ENCODE peak calls at places on chromosomes 7 and 10, in nine cellular contexts. One of them, this sample, is unnamed. For H3K4me1, the result is how much of the 10 kb centered on the place peaks cover.

GRCh38 chr7:71429116-71429515 is 297.2 kb downstream of the GALNT17 start:
- DNase-seq in suprapubic skin: peak
- DNase-seq in SK-N-SH: no peak
- DNase-seq in transverse colon: no peak
- DNase-seq in A549: no peak
- DNase-seq in GM12878: no peak
- DNase-seq in sigmoid colon: no peak
- DNase-seq in H1: no peak
- DNase-seq in upper lobe of left lung: no peak
- DNase-seq in this sample: no peak

GRCh38 chr7:148590533-148590932 is at the start of gene C7orf33:
- DNase-seq in sigmoid colon: no peak
- DNase-seq in transverse colon: no peak
- DNase-seq in upper lobe of left lung: no peak
- DNase-seq in suprapubic skin: no peak
- DNase-seq in GM12878: no peak
- DNase-seq in SK-N-SH: no peak
- DNase-seq in H1: no peak
- DNase-seq in A549: no peak
- DNase-seq in this sample: no peak

GRCh38 chr10:73744690-73744994 is 470 bp downstream of the SEC24C start:
- DNase-seq in sigmoid colon: peak
- DNase-seq in SK-N-SH: peak
- DNase-seq in suprapubic skin: no peak
- DNase-seq in H1: no peak
- DNase-seq in A549: peak
- DNase-seq in GM12878: no peak
- DNase-seq in transverse colon: peak
- DNase-seq in upper lobe of left lung: no peak
- DNase-seq in this sample: no peak

GRCh38 chr7:151692721-151693120 is 173.0 kb upstream of the RHEB start:
- DNase-seq in suprapubic skin: no peak
- DNase-seq in SK-N-SH: no peak
- DNase-seq in transverse colon: no peak
- DNase-seq in H1: no peak
- DNase-seq in sigmoid colon: no peak
- DNase-seq in GM12878: no peak
- DNase-seq in upper lobe of left lung: no peak
- DNase-seq in A549: no peak
- DNase-seq in this sample: no peak

GRCh38 chr10:75102830-75103673 is 8.4 kb upstream of the SAMD8 start:
- DNase-seq in GM12878: no peak
- DNase-seq in SK-N-SH: no peak
- DNase-seq in A549: no peak
- DNase-seq in suprapubic skin: peak
- DNase-seq in transverse colon: no peak
- DNase-seq in upper lobe of left lung: peak
- DNase-seq in sigmoid colon: peak
- DNase-seq in H1: no peak
- DNase-seq in this sample: no peak

GRCh38 chr7:157938211-157938610 is 601.4 kb downstream of the DNAJB6 start:
- DNase-seq in suprapubic skin: no peak
- DNase-seq in SK-N-SH: no peak
- DNase-seq in transverse colon: no peak
- DNase-seq in sigmoid colon: no peak
- DNase-seq in A549: no peak
- DNase-seq in upper lobe of left lung: no peak
- DNase-seq in H1: no peak
- DNase-seq in GM12878: no peak
- DNase-seq in this sample: no peak

GRCh38 chr7:128167791-128168666 is 73.0 kb upstream of the LEP start:
- DNase-seq in H1: peak
- DNase-seq in transverse colon: no peak
- DNase-seq in GM12878: no peak
- DNase-seq in upper lobe of left lung: peak
- DNase-seq in SK-N-SH: peak
- DNase-seq in suprapubic skin: peak
- DNase-seq in sigmoid colon: no peak
- DNase-seq in A549: no peak
- DNase-seq in this sample: no peak

GRCh38 chr10:124040454-124040853 is 52.9 kb downstream of the CHST15 start:
- DNase-seq in SK-N-SH: no peak
- DNase-seq in A549: no peak
- DNase-seq in upper lobe of left lung: no peak
- DNase-seq in transverse colon: no peak
- DNase-seq in sigmoid colon: no peak
- DNase-seq in GM12878: no peak
- DNase-seq in H1: no peak
- DNase-seq in suprapubic skin: no peak
- DNase-seq in this sample: no peak

GRCh38 chr7:5598769-5599371 is 175.2 kb upstream of the TNRC18 start:
- DNase-seq in transverse colon: peak
- DNase-seq in sigmoid colon: no peak
- DNase-seq in suprapubic skin: peak
- DNase-seq in upper lobe of left lung: peak
- DNase-seq in GM12878: no peak
- DNase-seq in A549: no peak
- DNase-seq in H1: peak
- DNase-seq in SK-N-SH: peak
- DNase-seq in this sample: peak

GRCh38 chr10:93697207-93697606 is 5.2 kb downstream of the FRA10AC1 start:
- DNase-seq in transverse colon: no peak
- DNase-seq in upper lobe of left lung: no peak
- DNase-seq in GM12878: no peak
- DNase-seq in A549: no peak
- DNase-seq in sigmoid colon: no peak
- DNase-seq in H1: no peak
- DNase-seq in suprapubic skin: no peak
- DNase-seq in SK-N-SH: no peak
- DNase-seq in this sample: no peak

GRCh38 chr7:48667434-48667833 is 256.9 kb upstream of the CDC14C start:
- DNase-seq in H1: no peak
- DNase-seq in upper lobe of left lung: no peak
- DNase-seq in sigmoid colon: no peak
- DNase-seq in A549: no peak
- DNase-seq in suprapubic skin: no peak
- DNase-seq in GM12878: no peak
- DNase-seq in SK-N-SH: no peak
- DNase-seq in transverse colon: no peak
- DNase-seq in this sample: no peak

GRCh38 chr10:82982110-82982608 is 1107.2 kb downstream of the NRG3 start:
- DNase-seq in transverse colon: no peak
- DNase-seq in H1: no peak
- DNase-seq in A549: no peak
- DNase-seq in GM12878: no peak
- DNase-seq in SK-N-SH: no peak
- DNase-seq in sigmoid colon: no peak
- DNase-seq in upper lobe of left lung: no peak
- DNase-seq in suprapubic skin: no peak
- DNase-seq in this sample: no peak

GRCh38 chr7:17672774-17673173 is 267.5 kb downstream of the SNX13 start:
- DNase-seq in H1: no peak
- DNase-seq in SK-N-SH: no peak
- DNase-seq in A549: no peak
- DNase-seq in suprapubic skin: no peak
- DNase-seq in GM12878: no peak
- DNase-seq in transverse colon: no peak
- DNase-seq in sigmoid colon: no peak
- DNase-seq in upper lobe of left lung: no peak
- DNase-seq in this sample: no peak

GRCh38 chr7:151442776-151443496 is 3.0 kb upstream of the CRYGN start:
- DNase-seq in suprapubic skin: no peak
- DNase-seq in upper lobe of left lung: no peak
- DNase-seq in GM12878: no peak
- DNase-seq in transverse colon: peak
- DNase-seq in H1: no peak
- DNase-seq in SK-N-SH: no peak
- DNase-seq in sigmoid colon: peak
- DNase-seq in A549: no peak
- DNase-seq in this sample: no peak

GRCh38 chr7:34093276-34093675 is 187.9 kb downstream of the BMPER start:
- DNase-seq in transverse colon: no peak
- DNase-seq in H1: no peak
- DNase-seq in GM12878: no peak
- DNase-seq in suprapubic skin: no peak
- DNase-seq in upper lobe of left lung: no peak
- DNase-seq in sigmoid colon: no peak
- DNase-seq in A549: no peak
- DNase-seq in SK-N-SH: no peak
- DNase-seq in this sample: no peak

DNA sequence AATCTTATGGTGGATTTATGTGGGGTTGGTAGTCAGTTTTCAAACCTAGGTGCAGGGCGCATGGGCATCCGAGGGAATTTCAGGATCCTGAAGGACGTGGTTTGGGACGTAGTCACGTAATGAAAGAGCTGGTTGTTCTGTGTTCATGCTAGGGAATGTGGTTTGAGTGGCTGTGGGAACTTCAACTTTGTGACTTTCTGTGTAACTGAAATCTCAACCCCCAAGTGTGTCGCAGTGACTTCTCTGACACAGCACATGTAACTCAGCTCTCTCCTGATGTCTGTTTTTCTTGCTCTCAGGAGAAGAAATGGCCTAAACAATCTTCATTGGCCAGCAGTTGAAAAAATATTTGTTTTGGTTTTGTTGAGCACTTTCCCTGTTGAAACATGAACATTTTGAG is 199.0 kb downstream of the PTEN start:
- DNase-seq in transverse colon: no peak
- DNase-seq in GM12878: no peak
- DNase-seq in upper lobe of left lung: no peak
- DNase-seq in A549: no peak
- DNase-seq in sigmoid colon: no peak
- DNase-seq in H1: no peak
- DNase-seq in SK-N-SH: no peak
- DNase-seq in suprapubic skin: no peak
- DNase-seq in this sample: no peak
- H3K4me1 ChIP-seq in transverse colon: under half
- H3K4me1 ChIP-seq in GM12878: half or more
- H3K4me1 ChIP-seq in upper lobe of left lung: half or more
- H3K4me1 ChIP-seq in A549: under half
- H3K4me1 ChIP-seq in sigmoid colon: under half
- H3K4me1 ChIP-seq in H1: under half
- H3K4me1 ChIP-seq in SK-N-SH: under half
- H3K4me1 ChIP-seq in suprapubic skin: under half
- H3K4me1 ChIP-seq in this sample: under half

GRCh38 chr7:112381311-112382091 is 68.8 kb upstream of the IFRD1 start:
- DNase-seq in upper lobe of left lung: no peak
- DNase-seq in GM12878: no peak
- DNase-seq in A549: no peak
- DNase-seq in sigmoid colon: no peak
- DNase-seq in H1: no peak
- DNase-seq in SK-N-SH: no peak
- DNase-seq in transverse colon: no peak
- DNase-seq in suprapubic skin: no peak
- DNase-seq in this sample: no peak

GRCh38 chr7:112386619-112387018 is 63.6 kb upstream of the IFRD1 start:
- DNase-seq in transverse colon: no peak
- DNase-seq in SK-N-SH: no peak
- DNase-seq in upper lobe of left lung: no peak
- DNase-seq in GM12878: no peak
- DNase-seq in suprapubic skin: no peak
- DNase-seq in sigmoid colon: no peak
- DNase-seq in A549: no peak
- DNase-seq in H1: no peak
- DNase-seq in this sample: no peak

DNA sequence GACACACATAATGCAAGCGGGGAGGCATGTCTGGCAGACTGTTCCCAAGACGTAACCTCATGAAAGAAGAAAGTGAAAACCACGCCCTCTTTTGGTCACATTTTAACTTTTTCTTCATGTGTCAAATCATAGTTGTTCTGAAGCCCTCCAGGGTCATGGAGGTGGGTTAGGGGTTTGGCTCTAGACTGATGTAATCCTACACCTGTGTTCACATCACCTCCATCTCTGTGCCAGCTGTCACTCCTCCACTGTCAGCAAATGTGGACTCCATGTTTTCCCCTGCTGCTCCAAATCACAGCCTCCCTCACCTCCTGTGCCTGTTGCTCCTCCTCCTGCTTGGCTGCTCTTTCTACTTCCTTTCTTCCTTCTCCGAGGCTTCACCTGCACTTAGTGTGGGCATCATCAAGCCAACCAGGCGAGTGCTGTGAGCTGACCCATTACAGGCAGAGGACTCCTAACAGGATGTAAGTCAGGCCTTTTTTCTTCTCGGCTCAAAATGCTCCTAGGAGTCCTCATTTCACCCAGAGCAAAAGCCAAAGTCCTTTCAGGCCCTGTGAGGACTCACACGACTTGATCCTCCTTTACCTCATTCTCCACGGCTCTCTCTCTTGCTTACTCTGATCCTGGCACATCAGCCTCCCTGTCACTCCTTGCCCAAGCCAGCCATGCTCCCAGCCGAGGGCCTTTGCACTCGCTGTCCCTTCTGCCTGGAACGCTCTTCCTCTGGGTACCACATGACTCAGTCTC is 66.4 kb upstream of the IFRD1 start:
- DNase-seq in upper lobe of left lung: no peak
- DNase-seq in sigmoid colon: no peak
- DNase-seq in H1: no peak
- DNase-seq in A549: no peak
- DNase-seq in transverse colon: no peak
- DNase-seq in GM12878: no peak
- DNase-seq in suprapubic skin: no peak
- DNase-seq in SK-N-SH: no peak
- DNase-seq in this sample: no peak
- TF ChIP-seq EP300 in upper lobe of left lung: no peak
- TF ChIP-seq EP300 in sigmoid colon: no peak
- TF ChIP-seq EP300 in H1: no peak
- TF ChIP-seq EP300 in A549: no peak
- TF ChIP-seq EP300 in transverse colon: no peak
- TF ChIP-seq EP300 in GM12878: no peak
- TF ChIP-seq EP300 in suprapubic skin: no peak
- TF ChIP-seq EP300 in SK-N-SH: no peak
- TF ChIP-seq EP300 in this sample: no peak

DNA sequence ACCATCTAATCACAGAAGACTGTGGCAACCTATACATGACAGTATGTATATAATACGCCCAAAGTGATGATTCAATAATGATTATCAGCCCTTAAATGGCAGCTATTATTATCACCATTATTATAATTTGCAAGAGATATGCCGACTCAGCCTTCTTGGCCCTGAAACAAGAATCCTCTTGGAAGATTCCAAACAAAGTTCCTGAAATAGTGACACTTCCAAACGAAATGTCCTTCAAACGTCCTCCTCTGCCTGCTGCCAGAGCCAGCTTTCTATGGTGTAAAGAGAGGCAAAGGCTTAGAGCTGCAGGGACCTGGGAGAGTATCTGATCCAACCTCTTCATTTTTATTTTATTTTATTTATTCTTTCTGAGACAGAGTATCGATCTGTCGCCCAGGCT is 36.0 kb downstream of the NRAP start:
- DNase-seq in suprapubic skin: no peak
- DNase-seq in upper lobe of left lung: no peak
- DNase-seq in A549: no peak
- DNase-seq in SK-N-SH: no peak
- DNase-seq in sigmoid colon: no peak
- DNase-seq in transverse colon: no peak
- DNase-seq in H1: no peak
- DNase-seq in GM12878: no peak
- DNase-seq in this sample: no peak
- H3K4me1 ChIP-seq in suprapubic skin: under half
- H3K4me1 ChIP-seq in upper lobe of left lung: under half
- H3K4me1 ChIP-seq in A549: under half
- H3K4me1 ChIP-seq in SK-N-SH: under half
- H3K4me1 ChIP-seq in sigmoid colon: under half
- H3K4me1 ChIP-seq in transverse colon: under half
- H3K4me1 ChIP-seq in H1: under half
- H3K4me1 ChIP-seq in GM12878: under half
- H3K4me1 ChIP-seq in this sample: under half

GRCh38 chr7:106812027-106812643 is 52.9 kb upstream of the PIK3CG start:
- DNase-seq in transverse colon: no peak
- DNase-seq in A549: no peak
- DNase-seq in H1: no peak
- DNase-seq in SK-N-SH: no peak
- DNase-seq in sigmoid colon: no peak
- DNase-seq in suprapubic skin: no peak
- DNase-seq in upper lobe of left lung: no peak
- DNase-seq in GM12878: no peak
- DNase-seq in this sample: no peak
- TF ChIP-seq EP300 in transverse colon: no peak
- TF ChIP-seq EP300 in A549: no peak
- TF ChIP-seq EP300 in H1: no peak
- TF ChIP-seq EP300 in SK-N-SH: no peak
- TF ChIP-seq EP300 in sigmoid colon: no peak
- TF ChIP-seq EP300 in suprapubic skin: no peak
- TF ChIP-seq EP300 in upper lobe of left lung: no peak
- TF ChIP-seq EP300 in GM12878: no peak
- TF ChIP-seq EP300 in this sample: no peak

This sample was measured in ovary.